ENCODE peak calls at places on chromosomes 4 and X, in six cellular contexts. One of them, this sample, is unnamed.

GRCh38 chr4:100386270-100386669 is 131.6 kb downstream of the EMCN start:
- DNase-seq in A172: no peak
- DNase-seq in SK-N-MC: no peak
- DNase-seq in mesenchymal stem cell: no peak
- DNase-seq in heart left ventricle: no peak
- DNase-seq in posterior cingulate gyrus: no peak
- DNase-seq in this sample: no peak

GRCh38 chrX:52988985-52989917 is 30.9 kb upstream of the FAM156A start:
- DNase-seq in A172: no peak
- DNase-seq in SK-N-MC: no peak
- DNase-seq in mesenchymal stem cell: no peak
- DNase-seq in heart left ventricle: no peak
- DNase-seq in posterior cingulate gyrus: no peak
- DNase-seq in this sample: no peak

GRCh38 chrX:150050387-150050786 is 112.1 kb upstream of the EOLA2 start:
- DNase-seq in A172: no peak
- DNase-seq in SK-N-MC: no peak
- DNase-seq in mesenchymal stem cell: no peak
- DNase-seq in heart left ventricle: no peak
- DNase-seq in posterior cingulate gyrus: no peak
- DNase-seq in this sample: no peak

GRCh38 chr4:68304731-68305130 is 45.2 kb downstream of the YTHDC1 start:
- DNase-seq in A172: no peak
- DNase-seq in SK-N-MC: no peak
- DNase-seq in mesenchymal stem cell: no peak
- DNase-seq in heart left ventricle: no peak
- DNase-seq in posterior cingulate gyrus: no peak
- DNase-seq in this sample: no peak

GRCh38 chr4:10089346-10089745 is 27.3 kb downstream of the WDR1 start:
- DNase-seq in A172: no peak
- DNase-seq in SK-N-MC: no peak
- DNase-seq in mesenchymal stem cell: no peak
- DNase-seq in heart left ventricle: no peak
- DNase-seq in posterior cingulate gyrus: no peak
- DNase-seq in this sample: no peak

GRCh38 chr4:186345184-186345583 is 79.2 kb downstream of the F11 start:
- DNase-seq in A172: no peak
- DNase-seq in SK-N-MC: no peak
- DNase-seq in mesenchymal stem cell: no peak
- DNase-seq in heart left ventricle: no peak
- DNase-seq in posterior cingulate gyrus: no peak
- DNase-seq in this sample: no peak

GRCh38 chrX:150683536-150684146 is 9.6 kb upstream of the MTMR1 start:
- DNase-seq in A172: peak
- DNase-seq in SK-N-MC: peak
- DNase-seq in mesenchymal stem cell: peak
- DNase-seq in heart left ventricle: no peak
- DNase-seq in posterior cingulate gyrus: no peak
- DNase-seq in this sample: no peak

GRCh38 chr4:47510506-47511143 is 25.6 kb downstream of the ATP10D start:
- DNase-seq in A172: no peak
- DNase-seq in SK-N-MC: no peak
- DNase-seq in mesenchymal stem cell: peak
- DNase-seq in heart left ventricle: no peak
- DNase-seq in posterior cingulate gyrus: no peak
- DNase-seq in this sample: no peak

GRCh38 chrX:7147431-7147977 is at the start of gene STS:
- DNase-seq in A172: peak
- DNase-seq in SK-N-MC: no peak
- DNase-seq in mesenchymal stem cell: peak
- DNase-seq in heart left ventricle: peak
- DNase-seq in posterior cingulate gyrus: peak
- DNase-seq in this sample: peak

GRCh38 chr4:187685247-187685646 is 310.3 kb upstream of the ZFP42 start:
- DNase-seq in A172: peak
- DNase-seq in SK-N-MC: no peak
- DNase-seq in mesenchymal stem cell: no peak
- DNase-seq in heart left ventricle: no peak
- DNase-seq in posterior cingulate gyrus: no peak
- DNase-seq in this sample: no peak

GRCh38 chr4:99612281-99612680 is 37.7 kb downstream of the MTTP start:
- DNase-seq in A172: no peak
- DNase-seq in SK-N-MC: no peak
- DNase-seq in mesenchymal stem cell: no peak
- DNase-seq in heart left ventricle: no peak
- DNase-seq in posterior cingulate gyrus: no peak
- DNase-seq in this sample: no peak

GRCh38 chr4:646460-646859 is 21.1 kb downstream of the PDE6B start:
- DNase-seq in A172: no peak
- DNase-seq in SK-N-MC: no peak
- DNase-seq in mesenchymal stem cell: no peak
- DNase-seq in heart left ventricle: peak
- DNase-seq in posterior cingulate gyrus: no peak
- DNase-seq in this sample: no peak

GRCh38 chr4:186202490-186203140 is 11.2 kb downstream of the CYP4V2 start:
- DNase-seq in A172: no peak
- DNase-seq in SK-N-MC: no peak
- DNase-seq in mesenchymal stem cell: no peak
- DNase-seq in heart left ventricle: no peak
- DNase-seq in posterior cingulate gyrus: no peak
- DNase-seq in this sample: no peak

GRCh38 chr4:73064536-73064935 is 5.0 kb downstream of the COX18 start:
- DNase-seq in A172: no peak
- DNase-seq in SK-N-MC: no peak
- DNase-seq in mesenchymal stem cell: no peak
- DNase-seq in heart left ventricle: no peak
- DNase-seq in posterior cingulate gyrus: no peak
- DNase-seq in this sample: no peak

GRCh38 chr4:3702551-3703221 is 63.5 kb upstream of the ADRA2C start:
- DNase-seq in A172: no peak
- DNase-seq in SK-N-MC: no peak
- DNase-seq in mesenchymal stem cell: no peak
- DNase-seq in heart left ventricle: no peak
- DNase-seq in posterior cingulate gyrus: no peak
- DNase-seq in this sample: no peak

This sample was measured in Peyer's patch.